ENCODE peak calls at places on chromosomes 12 and 14, in four cellular contexts. D, X, E and I are unnamed samples.

GRCh38 chr14:101908795-101909194 is 55.6 kb upstream of the DYNC1H1 start:
- DNase-seq in D (no peak), X (no peak), E (no peak), I (no peak)

GRCh38 chr12:52611080-52611468 is 7.3 kb downstream of the KRT73 start:
- DNase-seq in D (no peak), X (no peak), E (no peak), I (no peak)

GRCh38 chr14:54146601-54147000 is 190.0 kb upstream of the BMP4 start:
- DNase-seq in D (no peak), X (no peak), E (no peak), I (no peak)

GRCh38 chr12:15014708-15015107 is 41.9 kb downstream of the PDE6H start:
- DNase-seq in D (no peak), X (no peak), E (no peak), I (no peak)

GRCh38 chr12:114692558-114693531 is 8.9 kb upstream of the TBX3 start:
- DNase-seq in D (peak; percentile 51), X (no peak), E (no peak), I (no peak)

GRCh38 chr14:71687115-71687836 is 245.0 kb upstream of the RGS6 start:
- DNase-seq in D (no peak), X (no peak), E (no peak), I (no peak)

GRCh38 chr12:1216560-1216959 is 225.5 kb downstream of the ERC1 start:
- DNase-seq in D (no peak), X (no peak), E (no peak), I (no peak)

GRCh38 chr14:76782885-76783566 is 21.8 kb downstream of the VASH1 start:
- DNase-seq in D (no peak), X (no peak), E (no peak), I (no peak)

GRCh38 chr12:109579639-109580038 is 6.0 kb downstream of the MVK start:
- DNase-seq in D (no peak), X (no peak), E (no peak), I (no peak)

GRCh38 chr12:53596920-53597363 is 29.2 kb downstream of the ATF7 start:
- DNase-seq in D (no peak), X (no peak), E (no peak), I (no peak)

GRCh38 chr14:101126376-101127130 is 223.0 kb upstream of the RTL1 start:
- DNase-seq in D (no peak), X (no peak), E (no peak), I (no peak)

GRCh38 chr12:113049976-113050742 is 6.4 kb upstream of the DTX1 start:
- DNase-seq in D (no peak), X (no peak), E (no peak), I (no peak)

GRCh38 chr14:100864960-100865681 is 38.4 kb downstream of the RTL1 start:
- DNase-seq in D (peak; percentile 12), X (peak; percentile 21), E (no peak), I (peak; percentile 15)

DNA sequence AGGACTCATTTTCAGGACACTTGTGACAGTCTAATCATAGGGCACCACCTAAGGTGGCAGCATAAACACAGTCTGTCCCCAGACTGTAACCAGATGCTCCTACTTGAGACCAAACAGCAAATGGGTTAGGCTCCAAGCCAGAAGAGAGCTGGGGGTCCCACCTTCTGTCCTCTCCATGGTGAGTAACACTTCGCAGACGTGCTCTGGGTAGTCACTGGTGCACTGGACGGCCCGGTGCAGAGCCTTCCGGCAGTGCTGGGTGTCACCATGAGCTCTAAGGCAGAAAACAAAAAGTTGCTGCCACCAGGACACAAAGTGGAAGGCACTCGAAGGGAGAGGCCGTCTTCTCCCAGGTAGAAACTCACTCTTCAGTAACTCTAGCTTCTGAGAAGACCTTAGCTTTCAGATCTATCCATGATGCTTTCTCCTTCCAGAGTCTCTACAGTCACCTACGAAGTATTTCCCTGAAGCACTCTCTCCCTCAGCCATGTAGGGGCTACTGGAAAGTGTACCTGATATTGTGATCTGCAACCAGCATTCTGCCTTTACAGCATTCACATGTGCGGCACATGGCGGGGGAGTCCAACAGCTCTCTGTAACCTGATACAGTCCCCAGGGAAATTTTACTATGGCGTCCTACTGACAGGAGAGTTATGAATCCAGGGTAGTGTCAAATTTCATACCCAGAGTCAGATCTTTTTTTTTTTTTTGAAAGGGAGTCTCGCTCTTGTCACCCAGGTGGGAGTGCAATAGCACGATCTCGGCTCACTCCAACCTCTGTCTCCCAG is 17.2 kb downstream of the FICD start:
- DNase-seq in D (no peak), X (no peak), E (no peak), I (no peak)
- H3K36me3 ChIP-seq in D (no peaks in the 10 kb centered on the region), X (peaks cover 98% of the 10 kb centered on the region), E (peaks cover 100% of the 10 kb centered on the region), I (peaks cover 100% of the 10 kb centered on the region)

GRCh38 chr14:70646705-70647104 is 5.0 kb downstream of the TTC9 start:
- DNase-seq in D (no peak), X (no peak), E (no peak), I (no peak)

GRCh38 chr14:70642313-70643235 is 858 bp downstream of the TTC9 start:
- DNase-seq in D (no peak), X (no peak), E (no peak), I (no peak)

GRCh38 chr14:70641548-70642312 is at the start of gene TTC9:
- DNase-seq in D (peak; percentile 15), X (peak; percentile 53), E (no peak), I (peak; percentile 50)

GRCh38 chr14:70645892-70646291 is 4.2 kb downstream of the TTC9 start:
- DNase-seq in D (no peak), X (no peak), E (no peak), I (no peak)

GRCh38 chr14:70644016-70644415 is 2.3 kb downstream of the TTC9 start:
- DNase-seq in D (no peak), X (no peak), E (no peak), I (no peak)
- H3K4me1 ChIP-seq in D (peaks cover 3% of the 10 kb centered on the region), X (no peaks in the 10 kb centered on the region), E (peaks cover 37% of the 10 kb centered on the region), I (peaks cover 23% of the 10 kb centered on the region)

DNA sequence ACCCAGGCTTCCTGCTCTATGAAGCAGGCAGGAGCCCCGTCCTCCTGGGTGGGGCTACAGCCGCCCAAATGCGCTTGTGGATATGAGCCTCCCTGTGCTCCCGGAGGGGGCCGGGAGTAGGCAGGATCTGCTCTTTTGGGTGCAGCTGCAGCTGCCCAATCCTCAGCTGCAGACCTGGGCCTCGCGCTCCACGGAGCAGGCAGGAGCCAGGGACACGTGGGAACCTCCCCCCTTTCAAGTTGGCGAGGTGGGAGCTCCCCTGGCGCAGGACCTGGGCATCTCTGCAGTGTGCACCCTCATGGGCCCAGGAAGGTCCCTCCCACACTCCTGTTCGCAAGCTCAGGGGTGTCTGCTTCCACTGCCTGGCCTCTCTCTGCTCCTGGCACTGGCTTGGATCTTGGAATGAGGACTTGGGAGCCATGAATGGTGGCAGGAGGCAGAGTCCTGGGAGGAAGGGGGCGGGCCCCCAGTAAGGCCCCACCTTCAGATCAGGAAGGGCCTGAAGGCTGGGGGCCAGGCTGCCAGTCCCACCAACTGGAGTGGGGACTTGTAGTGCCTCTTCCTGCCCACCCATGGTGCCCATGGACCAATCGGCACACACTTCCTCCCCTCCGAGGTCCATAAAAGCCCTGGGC is 61.3 kb downstream of the KLRG1 start:
- DNase-seq in D (no peak), X (no peak), E (no peak), I (no peak)
- H3K36me3 ChIP-seq in D (no peaks in the 10 kb centered on the region), X (no peaks in the 10 kb centered on the region), E (no peaks in the 10 kb centered on the region), I (no peaks in the 10 kb centered on the region)

DNA sequence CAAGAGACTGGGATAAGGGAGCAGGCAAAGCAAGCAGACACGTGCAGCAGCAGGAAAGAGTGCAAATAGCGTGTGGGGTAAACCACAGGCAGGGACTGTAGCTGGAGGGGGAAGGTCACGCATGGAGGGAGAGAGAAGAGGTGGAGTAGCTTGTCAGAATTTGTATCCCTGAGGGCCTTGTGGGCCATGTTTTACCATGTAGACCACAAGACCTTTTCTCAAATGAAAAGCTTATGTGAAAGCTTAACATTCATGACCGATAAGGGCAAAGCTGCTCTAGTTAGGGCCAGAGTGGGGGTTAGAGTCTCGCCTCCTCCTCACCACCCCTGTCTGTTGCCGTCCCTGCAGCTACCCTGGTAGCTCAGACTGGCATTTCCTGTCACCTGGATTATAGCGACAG is 152.9 kb upstream of the E2F7 start:
- DNase-seq in D (no peak), X (no peak), E (no peak), I (no peak)
- H3K4me1 ChIP-seq in D (no peaks in the 10 kb centered on the region), X (no peaks in the 10 kb centered on the region), E (peaks cover 10% of the 10 kb centered on the region), I (no peaks in the 10 kb centered on the region)

DNA sequence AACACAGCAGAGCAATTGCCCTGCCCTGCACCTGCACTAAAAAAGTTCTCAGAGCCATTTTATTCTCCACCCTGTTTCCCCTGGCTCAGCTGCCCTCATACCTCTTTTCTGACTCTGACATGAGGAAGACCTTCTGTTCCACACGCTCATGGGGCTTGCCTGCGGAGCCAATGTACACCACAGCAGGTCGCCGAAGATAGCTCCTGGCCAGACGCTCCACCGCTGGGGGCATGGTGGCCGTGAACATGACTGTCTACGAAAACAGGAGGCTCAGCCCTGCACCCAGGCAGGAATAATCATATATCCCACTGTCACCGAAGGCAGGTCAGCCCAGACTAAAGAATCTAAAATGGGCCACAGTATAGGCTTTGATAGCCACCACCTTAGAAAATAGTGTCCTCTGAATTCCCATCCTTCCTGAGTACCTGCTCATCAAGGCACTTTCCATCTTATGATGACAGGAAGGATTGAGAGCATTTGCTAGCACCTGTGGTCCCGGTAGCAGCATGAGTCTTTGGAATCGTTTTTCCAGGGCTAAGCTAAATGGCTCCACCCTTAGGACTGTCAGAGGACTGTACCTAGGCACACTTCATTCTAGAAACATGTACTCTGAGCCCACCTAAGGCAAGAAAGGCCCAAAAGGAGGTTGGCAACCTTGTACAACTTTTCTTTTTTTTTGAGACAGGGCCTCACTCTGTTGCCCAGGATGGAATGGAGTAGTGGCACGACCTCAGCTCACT is 14.2 kb downstream of the CACNB3 start:
- DNase-seq in D (no peak), X (no peak), E (no peak), I (no peak)
- H3K36me3 ChIP-seq in D (no peaks in the 10 kb centered on the region), X (peaks cover 99% of the 10 kb centered on the region), E (peaks cover 100% of the 10 kb centered on the region), I (peaks cover 100% of the 10 kb centered on the region)